ENCODE peak calls at places on chromosomes 4 and X, in eight cellular contexts. D, F, X, J, O, N, T and I are unnamed samples.

GRCh38 chrX:12488220-12488619 is 303.0 kb upstream of the PRPS2 start:
- DNase-seq in D (no peak), F (no peak), X (no peak), J (no peak), O (no peak), N (no peak), T (no peak), I (no peak)

GRCh38 chrX:19912-20571 is 261.1 kb upstream of the PLCXD1 start:
- DNase-seq in D (no peak), F (peak; percentile 47), X (no peak), J (peak; percentile 0), O (no peak), N (no peak), T (no peak), I (peak; percentile 28)

GRCh38 chrX:15985937-15986336 is 131.3 kb upstream of the AP1S2 start:
- DNase-seq in D (no peak), F (no peak), X (no peak), J (no peak), O (no peak), N (no peak), T (no peak), I (peak; percentile 19)

GRCh38 chr4:101346312-101346561 is 1.1 kb downstream of the PPP3CA start:
- DNase-seq in D (no peak), F (no peak), X (no peak), J (peak; percentile 16), O (no peak), N (no peak), T (no peak), I (peak; percentile 93)

GRCh38 chr4:171650543-171650942 is 162.7 kb upstream of the GALNTL6 start:
- DNase-seq in D (no peak), F (no peak), X (no peak), J (peak; percentile 3), O (no peak), N (no peak), T (no peak), I (no peak)

GRCh38 chrX:72685810-72686465 is 28.2 kb downstream of the PHKA1 start:
- DNase-seq in D (no peak), F (no peak), X (no peak), J (no peak), O (peak; percentile 81), N (no peak), T (no peak), I (no peak)

GRCh38 chrX:76253432-76253831 is 80.6 kb downstream of the PBDC1 start:
- DNase-seq in D (peak; percentile 15), F (peak; percentile 11), X (peak; percentile 12), J (peak; percentile 45), O (peak; percentile 18), N (no peak), T (peak; percentile 30), I (peak; percentile 59)

GRCh38 chr4:187633245-187633644 is 362.3 kb upstream of the ZFP42 start:
- DNase-seq in D (no peak), F (no peak), X (no peak), J (no peak), O (no peak), N (no peak), T (no peak), I (no peak)

GRCh38 chr4:178633263-178633662 is 1191.0 kb upstream of the AGA start:
- DNase-seq in D (no peak), F (no peak), X (no peak), J (no peak), O (peak; percentile 6), N (no peak), T (no peak), I (peak; percentile 7)

GRCh38 chr4:182126096-182126495 is 117.1 kb upstream of the TENM3 start:
- DNase-seq in D (no peak), F (no peak), X (no peak), J (no peak), O (peak; percentile 2), N (no peak), T (no peak), I (no peak)
- TF ChIP-seq MAX in D (no peak), F (no peak), X (no peak), J (no peak), O (no peak), N (no peak), T (no peak), I (no peak)

GRCh38 chr4:74444891-74445642 is at the start of gene AREG:
- DNase-seq in D (peak; percentile 60), F (peak; percentile 86), X (peak; percentile 70), J (peak; percentile 15), O (peak; percentile 83), N (peak; percentile 44), T (peak; percentile 12), I (peak; percentile 5)
- TF ChIP-seq POLR2A in D (peak; percentile 57), F (peak; percentile 62), X (no peak), J (no peak), O (peak; percentile 72), N (no peak), T (no peak), I (no peak)

GRCh38 chrX:135927897-135928296 is 34.4 kb downstream of the SAGE1 start:
- DNase-seq in D (no peak), F (no peak), X (no peak), J (no peak), O (no peak), N (no peak), T (no peak), I (no peak)

GRCh38 chrX:135923353-135923752 is 29.8 kb downstream of the SAGE1 start:
- DNase-seq in D (peak; percentile 1), F (no peak), X (no peak), J (no peak), O (peak; percentile 7), N (no peak), T (no peak), I (no peak)
- TF ChIP-seq MAX in D (no peak), F (no peak), X (no peak), J (no peak), O (no peak), N (no peak), T (no peak), I (no peak)

GRCh38 chr4:104643805-104644204 is 149.1 kb upstream of the CXXC4 start:
- DNase-seq in D (no peak), F (no peak), X (no peak), J (no peak), O (no peak), N (no peak), T (no peak), I (no peak)

GRCh38 chr4:104641427-104641826 is 146.7 kb upstream of the CXXC4 start:
- DNase-seq in D (no peak), F (no peak), X (no peak), J (no peak), O (no peak), N (no peak), T (no peak), I (no peak)

GRCh38 chr4:104642521-104642920 is 147.8 kb upstream of the CXXC4 start:
- DNase-seq in D (no peak), F (no peak), X (no peak), J (no peak), O (no peak), N (no peak), T (no peak), I (no peak)
- TF ChIP-seq POLR2A in D (no peak), F (no peak), X (no peak), J (no peak), O (no peak), N (no peak), T (no peak), I (no peak)

DNA sequence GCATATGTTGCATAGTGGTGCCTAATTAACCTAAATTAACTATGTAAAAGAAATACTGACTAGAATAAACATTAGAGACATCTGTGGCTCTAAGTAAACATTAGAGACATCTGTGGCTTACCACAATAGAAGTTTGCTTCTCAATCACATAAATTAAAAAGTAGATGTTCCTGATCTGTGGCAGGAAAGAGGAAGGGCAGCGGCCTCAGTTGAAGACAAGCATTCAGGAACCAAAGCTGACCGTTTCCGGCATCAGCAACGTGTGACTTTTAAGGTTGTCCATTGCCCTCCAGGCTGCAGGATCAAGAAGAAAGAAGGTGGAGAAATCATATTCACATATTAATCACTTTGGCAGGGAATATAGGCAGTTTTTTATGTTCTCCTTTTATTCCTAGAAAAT is 336.3 kb upstream of the TRAM1L1 start:
- DNase-seq in D (no peak), F (no peak), X (no peak), J (no peak), O (no peak), N (no peak), T (no peak), I (no peak)
- TF ChIP-seq MAX in D (no peak), F (no peak), X (no peak), J (no peak), O (no peak), N (no peak), T (no peak), I (no peak)